ENCODE peak calls at places on chromosomes 2 and 18, in four cellular contexts. R is ovary, Z is nephron progenitor cell, F is RWPE1. U is an unnamed sample.

GRCh38 chr2:225735844-225736243 is 336.3 kb downstream of the NYAP2 start:
- DNase-seq in R (no peak), Z (no peak), F (peak; percentile 65), U (no peak)

GRCh38 chr2:183678908-183679307 is 554.7 kb downstream of the NUP35 start:
- DNase-seq in R (no peak), Z (no peak), F (no peak), U (no peak)

GRCh38 chr2:138779451-138780440 is at the start of gene NXPH2:
- DNase-seq in R (peak; percentile 30), Z (peak; percentile 73), F (no peak), U (peak; percentile 59)

GRCh38 chr2:64751286-64752260 is 97.9 kb upstream of the SERTAD2 start:
- DNase-seq in R (peak; percentile 99), Z (no peak), F (peak; percentile 61), U (peak; percentile 98)

GRCh38 chr2:67476808-67477790 is 80.0 kb downstream of the ETAA1 start:
- DNase-seq in R (peak; percentile 15), Z (no peak), F (peak; percentile 40), U (no peak)

GRCh38 chr2:113169002-113169530 is 4.7 kb upstream of the PSD4 start:
- DNase-seq in R (no peak), Z (no peak), F (no peak), U (no peak)

GRCh38 chr2:189592353-189592984 is 11.9 kb upstream of the SLC40A1 start:
- DNase-seq in R (no peak), Z (no peak), F (no peak), U (no peak)

GRCh38 chr2:217282531-217282930 is 422.7 kb upstream of the TNP1 start:
- DNase-seq in R (no peak), Z (no peak), F (no peak), U (no peak)

GRCh38 chr2:48530033-48530804 is at the start of gene STON1:
- DNase-seq in R (peak; percentile 77), Z (peak; percentile 65), F (peak; percentile 26), U (peak; percentile 55)

GRCh38 chr18:261398-262073 is 6.3 kb downstream of the THOC1 start:
- DNase-seq in R (no peak), Z (no peak), F (no peak), U (no peak)

GRCh38 chr18:28331551-28331950 is 154.6 kb upstream of the CDH2 start:
- DNase-seq in R (no peak), Z (no peak), F (no peak), U (no peak)

GRCh38 chr2:218518876-218519275 is 49.3 kb downstream of the USP37 start:
- DNase-seq in R (no peak), Z (no peak), F (no peak), U (no peak)

GRCh38 chr2:232459419-232460035 is 3.6 kb downstream of the ALPI start:
- DNase-seq in R (no peak), Z (no peak), F (no peak), U (no peak)

GRCh38 chr2:73257425-73258125 is 23.5 kb downstream of the CCT7 start:
- DNase-seq in R (no peak), Z (no peak), F (no peak), U (no peak)

GRCh38 chr2:176388886-176389285 is 119.6 kb downstream of the MTX2 start:
- DNase-seq in R (no peak), Z (no peak), F (no peak), U (no peak)

GRCh38 chr18:70333757-70334156 is 44.9 kb downstream of the SOCS6 start:
- DNase-seq in R (no peak), Z (no peak), F (peak; percentile 64), U (no peak)

GRCh38 chr18:50410894-50411293 is 36.0 kb downstream of the SKA1 start:
- DNase-seq in R (no peak), Z (no peak), F (peak; percentile 13), U (no peak)

GRCh38 chr2:217510790-217511291 is 492.0 kb downstream of the TNS1 start:
- DNase-seq in R (peak; percentile 66), Z (peak; percentile 66), F (peak; percentile 73), U (peak; percentile 34)

GRCh38 chr2:164882276-164882675 is 40.7 kb upstream of the COBLL1 start:
- DNase-seq in R (peak; percentile 77), Z (no peak), F (no peak), U (no peak)

GRCh38 chr2:189082576-189082975 is 97.0 kb downstream of the COL5A2 start:
- DNase-seq in R (no peak), Z (no peak), F (no peak), U (no peak)

GRCh38 chr2:172783091-172783898 is 47.6 kb downstream of the RAPGEF4 start:
- DNase-seq in R (no peak), Z (peak; percentile 50), F (peak; percentile 75), U (no peak)

GRCh38 chr18:70373062-70373519 is 84.2 kb downstream of the SOCS6 start:
- DNase-seq in R (no peak), Z (no peak), F (peak; percentile 27), U (no peak)

GRCh38 chr2:72793798-72794447 is 31.9 kb downstream of the EXOC6B start:
- DNase-seq in R (no peak), Z (no peak), F (no peak), U (no peak)

GRCh38 chr2:233936089-233936488 is 18.9 kb downstream of the TRPM8 start:
- DNase-seq in R (no peak), Z (no peak), F (no peak), U (no peak)

GRCh38 chr2:217835931-217836881 is 166.6 kb downstream of the TNS1 start:
- DNase-seq in R (no peak), Z (no peak), F (no peak), U (no peak)

GRCh38 chr2:50782543-50782942 is 249.4 kb downstream of the NRXN1 start:
- DNase-seq in R (no peak), Z (no peak), F (no peak), U (no peak)

GRCh38 chr18:72742002-72742401 is 125.8 kb downstream of the NETO1 start:
- DNase-seq in R (no peak), Z (no peak), F (no peak), U (no peak)

GRCh38 chr2:100965596-100965995 is 36.5 kb upstream of the RPL31 start:
- DNase-seq in R (no peak), Z (no peak), F (no peak), U (no peak)
- TF ChIP-seq CTCF in R (no peak), Z (no peak), F (no peak), U (no peak)

GRCh38 chr2:132725134-132725533 is 55.1 kb upstream of the LYPD1 start:
- DNase-seq in R (no peak), Z (no peak), F (no peak), U (no peak)

GRCh38 chr2:132725716-132726115 is 55.7 kb upstream of the LYPD1 start:
- DNase-seq in R (no peak), Z (no peak), F (no peak), U (no peak)

GRCh38 chr2:132733119-132733518 is 63.1 kb upstream of the LYPD1 start:
- DNase-seq in R (no peak), Z (no peak), F (no peak), U (no peak)

GRCh38 chr2:132731431-132731830 is 61.4 kb upstream of the LYPD1 start:
- DNase-seq in R (no peak), Z (no peak), F (no peak), U (no peak)

DNA sequence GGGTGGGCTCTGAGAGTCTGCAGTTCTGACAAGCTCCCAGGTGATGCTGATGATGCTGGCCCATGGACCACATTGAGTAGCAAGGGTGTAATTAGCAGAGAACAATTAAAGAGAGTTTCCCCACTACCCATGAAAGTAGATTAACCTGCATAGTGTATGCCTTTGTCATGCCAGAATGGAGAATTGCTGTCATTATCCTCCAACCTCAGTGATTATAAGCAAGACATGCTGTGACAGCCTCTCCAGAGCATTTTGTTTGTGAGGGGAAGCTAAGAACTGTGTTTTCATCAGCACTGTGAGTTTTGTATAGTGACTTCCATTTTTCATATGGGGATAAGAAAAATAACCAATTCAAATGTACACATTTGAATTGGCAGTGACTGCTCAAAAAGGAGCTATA is 59.6 kb upstream of the LYPD1 start:
- DNase-seq in R (no peak), Z (no peak), F (no peak), U (no peak)
- TF ChIP-seq CTCF in R (no peak), Z (no peak), F (no peak), U (no peak)

GRCh38 chr2:241724259-241724974 is 10.0 kb upstream of the D2HGDH start:
- DNase-seq in R (no peak), Z (no peak), F (no peak), U (no peak)
- TF ChIP-seq CTCF in R (peak; percentile 5), Z (no peak), F (peak; percentile 12), U (no peak)

GRCh38 chr2:25168256-25169072 is at the start of gene POMC:
- DNase-seq in R (peak; percentile 32), Z (peak; percentile 66), F (peak; percentile 7), U (no peak)
- TF ChIP-seq CTCF in R (no peak), Z (no peak), F (no peak), U (no peak)

DNA sequence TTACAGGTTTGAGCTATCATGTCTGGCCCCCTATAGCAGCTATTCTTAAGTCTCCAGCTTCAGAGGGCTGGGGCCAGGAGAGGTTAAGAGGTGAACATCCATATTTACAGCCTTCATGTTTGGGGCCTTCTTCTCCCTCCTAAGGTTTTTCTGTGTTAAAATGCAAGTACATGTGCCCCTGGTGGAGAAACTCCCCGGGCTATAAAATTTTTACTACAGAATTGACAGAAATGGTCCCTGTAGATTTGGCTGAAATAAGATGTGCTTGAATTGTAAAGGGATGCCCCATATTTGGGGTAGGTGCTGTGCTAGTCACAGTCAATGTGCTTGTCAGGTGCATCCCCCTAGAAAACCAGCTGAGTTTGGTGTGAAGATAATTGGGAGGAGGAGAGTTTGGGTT is 263.3 kb upstream of the CXCR4 start:
- DNase-seq in R (no peak), Z (no peak), F (no peak), U (no peak)
- TF ChIP-seq CTCF in R (no peak), Z (no peak), F (no peak), U (no peak)

DNA sequence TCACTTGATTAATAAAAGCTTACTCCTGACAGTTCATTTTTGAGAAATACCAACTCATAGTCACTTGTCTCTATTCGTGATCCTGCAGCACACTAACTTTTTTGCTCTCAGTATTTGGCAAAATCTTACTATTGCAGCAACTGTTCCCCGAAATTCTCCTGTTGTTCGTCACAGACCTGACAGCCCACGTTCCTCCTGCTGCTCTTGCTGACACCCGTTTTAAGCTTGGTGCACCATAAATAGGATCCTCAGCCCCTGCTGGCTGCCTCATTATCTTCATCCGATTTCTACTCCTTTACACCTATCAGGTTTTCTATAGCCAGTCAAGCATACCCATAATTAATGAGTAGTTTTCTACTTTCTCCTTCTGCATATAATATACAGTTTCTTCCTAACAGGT is 368.8 kb downstream of the PLCL1 start:
- DNase-seq in R (no peak), Z (no peak), F (no peak), U (no peak)
- TF ChIP-seq CTCF in R (peak; percentile 11), Z (no peak), F (no peak), U (no peak)

GRCh38 chr2:215791481-215791937 is 221.8 kb downstream of the MREG start:
- DNase-seq in R (no peak), Z (no peak), F (no peak), U (no peak)

GRCh38 chr2:215796160-215796559 is 217.2 kb downstream of the MREG start:
- DNase-seq in R (no peak), Z (no peak), F (no peak), U (no peak)

GRCh38 chr2:215793747-215794595 is 219.4 kb downstream of the MREG start:
- DNase-seq in R (no peak), Z (no peak), F (peak; percentile 59), U (no peak)

GRCh38 chr2:215797676-215798075 is 215.7 kb downstream of the MREG start:
- DNase-seq in R (no peak), Z (no peak), F (no peak), U (no peak)

GRCh38 chr2:215794829-215795546 is 218.4 kb downstream of the MREG start:
- DNase-seq in R (no peak), Z (peak; percentile 41), F (no peak), U (no peak)
- TF ChIP-seq CTCF in R (no peak), Z (peak; percentile 28), F (no peak), U (no peak)

U was measured in glutamatergic neuron.